ENCODE peak calls at places on chromosomes 16 and 17, in four cellular contexts. One of them, this sample, is unnamed.

GRCh38 chr16:30063278-30063892 is 2.2 kb upstream of the ALDOA start:
- DNase-seq in activated effector memory CD4-positive, alpha-beta T cell treated with Interleukin-2 at 50 U/mL for 16 hours: no peak
- DNase-seq in hypothalamus: no peak
- DNase-seq in substantia nigra: no peak
- DNase-seq in this sample: no peak

GRCh38 chr17:78166416-78166815 is 2.0 kb upstream of the SYNGR2 start:
- DNase-seq in activated effector memory CD4-positive, alpha-beta T cell treated with Interleukin-2 at 50 U/mL for 16 hours: no peak
- DNase-seq in hypothalamus: no peak
- DNase-seq in substantia nigra: no peak
- DNase-seq in this sample: no peak

GRCh38 chr17:80119271-80119791 is 17.9 kb downstream of the GAA start:
- DNase-seq in activated effector memory CD4-positive, alpha-beta T cell treated with Interleukin-2 at 50 U/mL for 16 hours: no peak
- DNase-seq in hypothalamus: no peak
- DNase-seq in substantia nigra: no peak
- DNase-seq in this sample: no peak

GRCh38 chr16:87459027-87459426 is 33.8 kb downstream of the ZCCHC14 start:
- DNase-seq in activated effector memory CD4-positive, alpha-beta T cell treated with Interleukin-2 at 50 U/mL for 16 hours: no peak
- DNase-seq in hypothalamus: no peak
- DNase-seq in substantia nigra: no peak
- DNase-seq in this sample: no peak

GRCh38 chr17:78301821-78302213 is 58.1 kb downstream of the SOCS3 start:
- DNase-seq in activated effector memory CD4-positive, alpha-beta T cell treated with Interleukin-2 at 50 U/mL for 16 hours: no peak
- DNase-seq in hypothalamus: no peak
- DNase-seq in substantia nigra: no peak
- DNase-seq in this sample: no peak

GRCh38 chr17:2238432-2239169 is 65.0 kb downstream of the SMG6 start:
- DNase-seq in activated effector memory CD4-positive, alpha-beta T cell treated with Interleukin-2 at 50 U/mL for 16 hours: no peak
- DNase-seq in hypothalamus: no peak
- DNase-seq in substantia nigra: no peak
- DNase-seq in this sample: no peak

GRCh38 chr16:3256146-3256875 is at the start of gene MEFV:
- DNase-seq in activated effector memory CD4-positive, alpha-beta T cell treated with Interleukin-2 at 50 U/mL for 16 hours: no peak
- DNase-seq in hypothalamus: no peak
- DNase-seq in substantia nigra: no peak
- DNase-seq in this sample: no peak

GRCh38 chr16:2782583-2783351 is 4.6 kb downstream of the PRSS33 start:
- DNase-seq in activated effector memory CD4-positive, alpha-beta T cell treated with Interleukin-2 at 50 U/mL for 16 hours: no peak
- DNase-seq in hypothalamus: no peak
- DNase-seq in substantia nigra: no peak
- DNase-seq in this sample: no peak

GRCh38 chr16:85617948-85618347 is 4.8 kb downstream of the GSE1 start:
- DNase-seq in activated effector memory CD4-positive, alpha-beta T cell treated with Interleukin-2 at 50 U/mL for 16 hours: no peak
- DNase-seq in hypothalamus: no peak
- DNase-seq in substantia nigra: no peak
- DNase-seq in this sample: no peak

GRCh38 chr17:39239640-39240314 is 14.0 kb upstream of the STAC2 start:
- DNase-seq in activated effector memory CD4-positive, alpha-beta T cell treated with Interleukin-2 at 50 U/mL for 16 hours: peak
- DNase-seq in hypothalamus: no peak
- DNase-seq in substantia nigra: no peak
- DNase-seq in this sample: peak

GRCh38 chr17:36937961-36938565 is 788 bp downstream of the LHX1 start:
- DNase-seq in activated effector memory CD4-positive, alpha-beta T cell treated with Interleukin-2 at 50 U/mL for 16 hours: no peak
- DNase-seq in hypothalamus: no peak
- DNase-seq in substantia nigra: no peak
- DNase-seq in this sample: no peak

GRCh38 chr17:19418312-19418992 is 7.4 kb downstream of the RNF112 start:
- DNase-seq in activated effector memory CD4-positive, alpha-beta T cell treated with Interleukin-2 at 50 U/mL for 16 hours: no peak
- DNase-seq in hypothalamus: no peak
- DNase-seq in substantia nigra: no peak
- DNase-seq in this sample: no peak

GRCh38 chr16:53043462-53043861 is 9.2 kb downstream of the CHD9NB start:
- DNase-seq in activated effector memory CD4-positive, alpha-beta T cell treated with Interleukin-2 at 50 U/mL for 16 hours: no peak
- DNase-seq in hypothalamus: no peak
- DNase-seq in substantia nigra: no peak
- DNase-seq in this sample: no peak

GRCh38 chr16:971981-972315 is 1.2 kb upstream of the LMF1 start:
- DNase-seq in activated effector memory CD4-positive, alpha-beta T cell treated with Interleukin-2 at 50 U/mL for 16 hours: no peak
- DNase-seq in hypothalamus: no peak
- DNase-seq in substantia nigra: no peak
- DNase-seq in this sample: no peak

GRCh38 chr17:58204796-58205195 is 12.3 kb downstream of the EPX start:
- DNase-seq in activated effector memory CD4-positive, alpha-beta T cell treated with Interleukin-2 at 50 U/mL for 16 hours: no peak
- DNase-seq in hypothalamus: no peak
- DNase-seq in substantia nigra: no peak
- DNase-seq in this sample: no peak

GRCh38 chr17:28747046-28747691 is 3.4 kb downstream of the TRAF4 start:
- DNase-seq in activated effector memory CD4-positive, alpha-beta T cell treated with Interleukin-2 at 50 U/mL for 16 hours: no peak
- DNase-seq in hypothalamus: peak
- DNase-seq in substantia nigra: no peak
- DNase-seq in this sample: no peak

GRCh38 chr17:58630883-58631522 is 60.8 kb downstream of the TEX14 start:
- DNase-seq in activated effector memory CD4-positive, alpha-beta T cell treated with Interleukin-2 at 50 U/mL for 16 hours: no peak
- DNase-seq in hypothalamus: no peak
- DNase-seq in substantia nigra: no peak
- DNase-seq in this sample: no peak

GRCh38 chr17:38330941-38331411 is 12.8 kb downstream of the GPR179 start:
- DNase-seq in activated effector memory CD4-positive, alpha-beta T cell treated with Interleukin-2 at 50 U/mL for 16 hours: no peak
- DNase-seq in hypothalamus: no peak
- DNase-seq in substantia nigra: no peak
- DNase-seq in this sample: no peak

GRCh38 chr17:75941442-75941819 is 589 bp upstream of the FBF1 start:
- DNase-seq in activated effector memory CD4-positive, alpha-beta T cell treated with Interleukin-2 at 50 U/mL for 16 hours: no peak
- DNase-seq in hypothalamus: no peak
- DNase-seq in substantia nigra: no peak
- DNase-seq in this sample: no peak

GRCh38 chr17:57603541-57603940 is 141.6 kb downstream of the CCDC182 start:
- DNase-seq in activated effector memory CD4-positive, alpha-beta T cell treated with Interleukin-2 at 50 U/mL for 16 hours: no peak
- DNase-seq in hypothalamus: no peak
- DNase-seq in substantia nigra: no peak
- DNase-seq in this sample: no peak

GRCh38 chr17:44919885-44920564 is 4.7 kb upstream of the GFAP start:
- DNase-seq in activated effector memory CD4-positive, alpha-beta T cell treated with Interleukin-2 at 50 U/mL for 16 hours: peak
- DNase-seq in hypothalamus: peak
- DNase-seq in substantia nigra: peak
- DNase-seq in this sample: peak

GRCh38 chr17:67258836-67259468 is 14.0 kb upstream of the HELZ start:
- DNase-seq in activated effector memory CD4-positive, alpha-beta T cell treated with Interleukin-2 at 50 U/mL for 16 hours: peak
- DNase-seq in hypothalamus: no peak
- DNase-seq in substantia nigra: no peak
- DNase-seq in this sample: no peak

GRCh38 chr16:14606102-14606501 is 24.0 kb downstream of the PARN start:
- DNase-seq in activated effector memory CD4-positive, alpha-beta T cell treated with Interleukin-2 at 50 U/mL for 16 hours: no peak
- DNase-seq in hypothalamus: no peak
- DNase-seq in substantia nigra: no peak
- DNase-seq in this sample: no peak

GRCh38 chr16:23848958-23849357 is 13.2 kb downstream of the PRKCB start:
- DNase-seq in activated effector memory CD4-positive, alpha-beta T cell treated with Interleukin-2 at 50 U/mL for 16 hours: no peak
- DNase-seq in hypothalamus: no peak
- DNase-seq in substantia nigra: no peak
- DNase-seq in this sample: no peak

GRCh38 chr17:63450551-63450950 is 4.4 kb upstream of the CYB561 start:
- DNase-seq in activated effector memory CD4-positive, alpha-beta T cell treated with Interleukin-2 at 50 U/mL for 16 hours: no peak
- DNase-seq in hypothalamus: no peak
- DNase-seq in substantia nigra: no peak
- DNase-seq in this sample: no peak

GRCh38 chr17:72812823-72813222 is 279.7 kb downstream of the SLC39A11 start:
- DNase-seq in activated effector memory CD4-positive, alpha-beta T cell treated with Interleukin-2 at 50 U/mL for 16 hours: no peak
- DNase-seq in hypothalamus: no peak
- DNase-seq in substantia nigra: no peak
- DNase-seq in this sample: no peak

GRCh38 chr17:10183931-10184930 is 14.2 kb downstream of the GAS7 start:
- DNase-seq in activated effector memory CD4-positive, alpha-beta T cell treated with Interleukin-2 at 50 U/mL for 16 hours: no peak
- DNase-seq in hypothalamus: no peak
- DNase-seq in substantia nigra: no peak
- DNase-seq in this sample: no peak

GRCh38 chr16:634996-635395 is 1.1 kb downstream of the METTL26 start:
- DNase-seq in activated effector memory CD4-positive, alpha-beta T cell treated with Interleukin-2 at 50 U/mL for 16 hours: no peak
- DNase-seq in hypothalamus: no peak
- DNase-seq in substantia nigra: no peak
- DNase-seq in this sample: no peak

GRCh38 chr17:48024149-48025039 is 13.2 kb downstream of the COPZ2 start:
- DNase-seq in activated effector memory CD4-positive, alpha-beta T cell treated with Interleukin-2 at 50 U/mL for 16 hours: peak
- DNase-seq in hypothalamus: no peak
- DNase-seq in substantia nigra: no peak
- DNase-seq in this sample: peak

GRCh38 chr16:57977418-57978069 is 6.6 kb upstream of the CNGB1 start:
- DNase-seq in activated effector memory CD4-positive, alpha-beta T cell treated with Interleukin-2 at 50 U/mL for 16 hours: no peak
- DNase-seq in hypothalamus: no peak
- DNase-seq in substantia nigra: no peak
- DNase-seq in this sample: no peak

GRCh38 chr16:77897038-77897437 is 108.7 kb downstream of the VAT1L start:
- DNase-seq in activated effector memory CD4-positive, alpha-beta T cell treated with Interleukin-2 at 50 U/mL for 16 hours: no peak
- DNase-seq in hypothalamus: no peak
- DNase-seq in substantia nigra: no peak
- DNase-seq in this sample: no peak

GRCh38 chr16:165539-166374 is at the start of gene HBM:
- DNase-seq in activated effector memory CD4-positive, alpha-beta T cell treated with Interleukin-2 at 50 U/mL for 16 hours: no peak
- DNase-seq in hypothalamus: no peak
- DNase-seq in substantia nigra: no peak
- DNase-seq in this sample: no peak

GRCh38 chr17:78268960-78269892 is 37.8 kb downstream of the TMEM235 start:
- DNase-seq in activated effector memory CD4-positive, alpha-beta T cell treated with Interleukin-2 at 50 U/mL for 16 hours: no peak
- DNase-seq in hypothalamus: no peak
- DNase-seq in substantia nigra: no peak
- DNase-seq in this sample: no peak

GRCh38 chr17:63433746-63434591 is 12.1 kb downstream of the CYB561 start:
- DNase-seq in activated effector memory CD4-positive, alpha-beta T cell treated with Interleukin-2 at 50 U/mL for 16 hours: no peak
- DNase-seq in hypothalamus: no peak
- DNase-seq in substantia nigra: no peak
- DNase-seq in this sample: no peak

GRCh38 chr16:65119905-65120341 is 1.9 kb downstream of the CDH11 start:
- DNase-seq in activated effector memory CD4-positive, alpha-beta T cell treated with Interleukin-2 at 50 U/mL for 16 hours: no peak
- DNase-seq in hypothalamus: no peak
- DNase-seq in substantia nigra: no peak
- DNase-seq in this sample: no peak

This sample was measured in activated T-helper 1 cell treated with Interleukin-2 at 50 U/mL for 16 hours.